ENCODE peak calls at places on chromosomes 5 and 9, in five cellular contexts. B, K, L, P and E are unnamed samples.

GRCh38 chr9:108671156-108671555 is 184.6 kb downstream of the ACTL7B start:
- DNase-seq in B (no peak), K (peak; percentile 65), L (peak; percentile 59), P (no peak), E (peak; percentile 54)

GRCh38 chr9:127066060-127066774 is 56.2 kb downstream of the ANGPTL2 start:
- DNase-seq in B (no peak), K (peak; percentile 57), L (no peak), P (no peak), E (no peak)

GRCh38 chr5:110625376-110625999 is 101.0 kb downstream of the TMEM232 start:
- DNase-seq in B (peak; percentile 12), K (peak; percentile 79), L (peak; percentile 70), P (peak; percentile 65), E (peak; percentile 67)

GRCh38 chr5:3613726-3614125 is 18.1 kb downstream of the IRX1 start:
- DNase-seq in B (no peak), K (no peak), L (no peak), P (no peak), E (no peak)

GRCh38 chr5:14038341-14038959 is 94.0 kb upstream of the DNAH5 start:
- DNase-seq in B (no peak), K (peak; percentile 93), L (peak; percentile 98), P (no peak), E (no peak)

GRCh38 chr5:176391479-176391878 is 2.9 kb downstream of the HIGD2A start:
- DNase-seq in B (no peak), K (no peak), L (no peak), P (no peak), E (peak; percentile 40)

GRCh38 chr5:39100851-39101396 is 26.7 kb upstream of the RICTOR start:
- DNase-seq in B (no peak), K (peak; percentile 96), L (peak; percentile 99), P (no peak), E (no peak)

GRCh38 chr9:7973123-7973522 is 173.5 kb upstream of the DMAC1 start:
- DNase-seq in B (no peak), K (no peak), L (no peak), P (no peak), E (no peak)

GRCh38 chr9:34546834-34547827 is 24.3 kb upstream of the ENHO start:
- DNase-seq in B (peak; percentile 65), K (peak; percentile 92), L (peak; percentile 74), P (peak; percentile 47), E (peak; percentile 91)

GRCh38 chr5:138622051-138622450 is 46.9 kb upstream of the HSPA9 start:
- DNase-seq in B (no peak), K (no peak), L (no peak), P (no peak), E (peak; percentile 72)

GRCh38 chr9:87527211-87527916 is 29.7 kb downstream of the DAPK1 start:
- DNase-seq in B (no peak), K (no peak), L (no peak), P (no peak), E (no peak)

GRCh38 chr5:59547731-59548130 is 345.8 kb downstream of the PDE4D start:
- DNase-seq in B (no peak), K (no peak), L (no peak), P (no peak), E (no peak)

GRCh38 chr5:95954716-95955115 is 6.9 kb downstream of the ELL2 start:
- DNase-seq in B (no peak), K (no peak), L (no peak), P (no peak), E (no peak)

GRCh38 chr5:133453825-133454224 is 158.5 kb downstream of the FSTL4 start:
- DNase-seq in B (peak; percentile 75), K (no peak), L (no peak), P (no peak), E (no peak)

GRCh38 chr5:176741566-176742211 is 68.7 kb upstream of the UNC5A start:
- DNase-seq in B (peak; percentile 52), K (no peak), L (no peak), P (no peak), E (no peak)

GRCh38 chr9:17134396-17134842 is 421 bp upstream of the CNTLN start:
- DNase-seq in B (no peak), K (peak; percentile 57), L (peak; percentile 14), P (no peak), E (no peak)

GRCh38 chr5:41148448-41148847 is 64.9 kb downstream of the C6 start:
- DNase-seq in B (no peak), K (no peak), L (no peak), P (no peak), E (no peak)

GRCh38 chr5:93580387-93581100 is 475 bp downstream of the NR2F1-AS1 start:
- DNase-seq in B (peak; percentile 60), K (peak; percentile 66), L (no peak), P (peak; percentile 18), E (no peak)

GRCh38 chr9:127714916-127715442 is 484 bp downstream of the PTRH1 start:
- DNase-seq in B (peak; percentile 75), K (peak; percentile 68), L (no peak), P (peak; percentile 7), E (peak; percentile 48)

GRCh38 chr5:83653669-83654068 is 67.0 kb downstream of the HAPLN1 start:
- DNase-seq in B (no peak), K (no peak), L (no peak), P (peak; percentile 89), E (no peak)

GRCh38 chr5:144778546-144778945 is 607.9 kb downstream of the KCTD16 start:
- DNase-seq in B (no peak), K (peak; percentile 32), L (no peak), P (no peak), E (no peak)

GRCh38 chr9:38141751-38142150 is 72.7 kb upstream of the SHB start:
- DNase-seq in B (no peak), K (peak; percentile 72), L (peak; percentile 61), P (no peak), E (no peak)

GRCh38 chr9:108869092-108869725 is 7.1 kb downstream of the ACTL7A start:
- DNase-seq in B (no peak), K (peak; percentile 65), L (peak; percentile 59), P (no peak), E (no peak)

GRCh38 chr5:38420246-38420645 is 136.2 kb downstream of the LIFR start:
- DNase-seq in B (no peak), K (peak; percentile 74), L (no peak), P (no peak), E (no peak)

GRCh38 chr5:93006915-93007314 is 574.1 kb downstream of the NR2F1-AS1 start:
- DNase-seq in B (no peak), K (peak; percentile 17), L (peak; percentile 19), P (no peak), E (no peak)

GRCh38 chr5:110965773-110966581 is 105.5 kb upstream of the TSLP start:
- DNase-seq in B (no peak), K (peak; percentile 14), L (peak; percentile 52), P (no peak), E (no peak)

GRCh38 chr9:127448112-127448805 is 2.9 kb downstream of the RPL12 start:
- DNase-seq in B (no peak), K (peak; percentile 35), L (no peak), P (no peak), E (no peak)

GRCh38 chr9:136934247-136934646 is 10.3 kb downstream of the FBXW5 start:
- DNase-seq in B (no peak), K (no peak), L (no peak), P (no peak), E (no peak)

GRCh38 chr9:34744295-34745221 is 34.6 kb upstream of the CCL21 start:
- DNase-seq in B (no peak), K (peak; percentile 72), L (peak; percentile 90), P (no peak), E (no peak)

GRCh38 chr5:43098064-43098463 is 22.6 kb upstream of the ZNF131 start:
- DNase-seq in B (no peak), K (no peak), L (no peak), P (no peak), E (no peak)

GRCh38 chr9:95407524-95407923 is 90.0 kb upstream of the FANCC start:
- DNase-seq in B (no peak), K (no peak), L (no peak), P (no peak), E (no peak)

DNA sequence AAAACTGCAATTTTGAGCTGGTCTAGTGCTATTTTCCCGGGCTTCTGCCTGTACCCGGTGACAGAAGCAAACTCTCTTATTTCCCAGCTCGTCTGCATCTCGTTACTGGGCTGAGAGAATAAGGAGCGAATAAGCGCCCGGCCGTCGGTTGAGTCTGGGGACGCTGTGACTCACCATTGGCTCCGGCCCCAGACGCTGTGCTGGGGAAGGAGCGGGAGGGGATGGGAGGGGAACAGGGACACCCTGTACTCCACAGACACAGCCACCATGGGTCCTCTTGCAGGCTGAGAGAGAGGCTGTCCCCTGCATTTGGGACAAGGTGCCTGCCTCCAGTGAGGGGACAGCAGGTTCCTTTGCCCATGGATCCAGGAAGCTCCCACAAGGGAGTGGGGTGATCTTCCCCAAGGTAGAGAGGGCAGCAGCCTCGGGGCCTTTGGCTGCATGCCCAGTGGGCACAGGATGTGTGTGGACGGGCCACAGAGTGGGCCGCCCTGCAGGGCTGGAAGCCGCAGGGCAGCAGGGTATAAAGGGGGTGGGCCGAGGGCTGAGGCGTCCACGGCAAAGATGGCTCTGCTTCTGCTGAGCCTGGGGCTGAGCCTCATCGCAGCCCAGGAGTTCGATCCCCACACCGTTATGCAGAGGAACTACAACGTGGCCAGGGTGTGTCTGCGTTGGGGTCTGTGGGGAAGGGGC is at the start of gene LCN9:
- DNase-seq in B (peak; percentile 39), K (no peak), L (no peak), P (no peak), E (no peak)
- TF ChIP-seq EZH2phosphoT487 in B (no peak), K (no peak), L (no peak), P (no peak), E (no peak)

GRCh38 chr5:98341038-98341710 is 432.3 kb upstream of the RGMB start:
- DNase-seq in B (no peak), K (peak; percentile 96), L (no peak), P (no peak), E (no peak)

GRCh38 chr5:98339141-98339848 is 434.2 kb upstream of the RGMB start:
- DNase-seq in B (no peak), K (no peak), L (no peak), P (no peak), E (no peak)

DNA sequence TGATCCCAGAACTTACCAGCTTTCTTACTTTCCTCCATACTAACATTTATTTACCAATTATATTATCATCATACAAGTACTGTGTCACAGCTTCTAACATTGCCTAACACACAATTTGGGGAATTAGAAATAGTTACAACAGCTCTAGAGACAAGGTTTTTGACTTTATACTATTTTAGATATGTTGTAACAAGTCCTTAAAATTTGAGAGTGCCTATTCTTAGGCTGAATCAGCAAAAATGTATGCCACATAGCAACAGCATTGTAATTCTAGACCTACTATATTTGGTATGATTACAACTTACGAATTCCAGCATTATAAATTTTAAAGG is 431.8 kb upstream of the RGMB start:
- DNase-seq in B (no peak), K (peak; percentile 61), L (no peak), P (no peak), E (no peak)
- TF ChIP-seq EZH2phosphoT487 in B (no peak), K (no peak), L (no peak), P (no peak), E (no peak)

GRCh38 chr5:10681605-10682428 is 79.2 kb downstream of the DAP start:
- DNase-seq in B (no peak), K (no peak), L (no peak), P (no peak), E (no peak)
- TF ChIP-seq EZH2phosphoT487 in B (no peak), K (no peak), L (no peak), P (no peak), E (no peak)

DNA sequence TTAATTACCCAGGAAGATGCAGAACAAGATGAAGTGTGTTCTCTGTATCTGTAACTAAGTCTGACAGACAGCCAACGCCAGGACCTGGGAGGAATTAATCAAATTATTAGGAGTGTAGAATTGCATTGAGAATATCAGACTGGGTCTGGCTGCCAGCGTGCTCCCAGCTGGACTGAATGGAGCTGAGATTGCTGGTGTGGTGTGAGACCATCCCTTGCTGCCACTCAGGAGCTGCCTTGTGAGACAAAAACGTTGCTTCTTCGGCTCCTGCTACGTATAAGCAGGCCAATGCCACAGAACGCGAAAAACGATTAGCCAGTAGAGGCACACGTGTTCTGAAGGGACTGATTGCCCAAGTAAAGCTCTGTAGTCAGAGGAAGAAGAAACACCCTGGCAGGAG is 66.8 kb downstream of the AMBP start:
- DNase-seq in B (no peak), K (no peak), L (no peak), P (no peak), E (no peak)
- TF ChIP-seq EZH2phosphoT487 in B (no peak), K (no peak), L (no peak), P (no peak), E (no peak)